ENCODE peak calls at places on chromosomes 13 and 19, in nine cellular contexts. Y is psoas muscle; Q is GM03348; B is NCI-H748 treated with DMSO at 0.1 percent for 48 hours; J is lower leg skin; P is T follicular helper cell; O is GDM1; U is naive thymus-derived CD4-positive, alpha-beta T cell; D is stimulated activated CD4-positive, alpha-beta T cell treated with anti-CD3 and anti-CD28 coated beads, Interleukin-15, amount 100 ng/mL, for 1 hour. L is an unnamed sample.

GRCh38 chr19:16022251-16022650 is 54.0 kb upstream of the TPM4 start:
- DNase-seq in Y (no peak), Q (no peak), B (no peak), J (no peak), P (no peak), O (no peak), U (no peak), D (no peak), L (no peak)

GRCh38 chr19:34359140-34359953 is 5.6 kb upstream of the GPI start:
- DNase-seq in Y (peak), Q (peak), B (peak), J (peak), P (peak), O (peak), U (peak), D (peak), L (peak)

GRCh38 chr19:4233282-4233853 is 4.0 kb downstream of the EBI3 start:
- DNase-seq in Y (peak), Q (no peak), B (peak), J (no peak), P (peak), O (peak), U (peak), D (peak), L (peak)

GRCh38 chr13:71935166-71935840 is 68.3 kb upstream of the DACH1 start:
- DNase-seq in Y (no peak), Q (no peak), B (no peak), J (no peak), P (no peak), O (no peak), U (no peak), D (no peak), L (no peak)

GRCh38 chr19:17855333-17856152 is 4.2 kb upstream of the RPL18A start:
- DNase-seq in Y (peak), Q (peak), B (peak), J (peak), P (peak), O (peak), U (peak), D (peak), L (peak)

GRCh38 chr13:113356594-113356993 is 7.3 kb downstream of the GRTP1 start:
- DNase-seq in Y (no peak), Q (no peak), B (no peak), J (no peak), P (no peak), O (no peak), U (no peak), D (no peak), L (no peak)

GRCh38 chr13:63605962-63606361 is 2190.3 kb upstream of the PCDH20 start:
- DNase-seq in Y (no peak), Q (no peak), B (no peak), J (no peak), P (no peak), O (no peak), U (no peak), D (no peak), L (no peak)

GRCh38 chr13:109204252-109204651 is 574.8 kb downstream of the MYO16 start:
- DNase-seq in Y (no peak), Q (no peak), B (no peak), J (no peak), P (no peak), O (no peak), U (no peak), D (no peak), L (no peak)

GRCh38 chr19:58305932-58306323 is 751 bp downstream of the ERVK3-1 start:
- DNase-seq in Y (no peak), Q (no peak), B (no peak), J (no peak), P (no peak), O (no peak), U (no peak), D (no peak), L (no peak)

GRCh38 chr13:110304256-110304655 is 2.7 kb downstream of the COL4A1 start:
- DNase-seq in Y (no peak), Q (no peak), B (no peak), J (peak), P (no peak), O (no peak), U (no peak), D (no peak), L (no peak)

GRCh38 chr19:51699170-51699569 is 6.0 kb downstream of the SPACA6 start:
- DNase-seq in Y (no peak), Q (no peak), B (no peak), J (peak), P (no peak), O (no peak), U (no peak), D (no peak), L (no peak)

GRCh38 chr19:49436381-49437017 is 4.8 kb downstream of the SLC17A7 start:
- DNase-seq in Y (no peak), Q (no peak), B (no peak), J (no peak), P (no peak), O (no peak), U (no peak), D (no peak), L (peak)

GRCh38 chr19:40283414-40284250 is 1.5 kb downstream of the AKT2 start:
- DNase-seq in Y (no peak), Q (no peak), B (no peak), J (no peak), P (no peak), O (no peak), U (no peak), D (no peak), L (no peak)

GRCh38 chr19:42553292-42554045 is 25.2 kb upstream of the CEACAM1 start:
- DNase-seq in Y (no peak), Q (peak), B (no peak), J (peak), P (no peak), O (peak), U (no peak), D (no peak), L (no peak)

GRCh38 chr19:50720921-50721291 is 1.3 kb upstream of the SHANK1 start:
- DNase-seq in Y (no peak), Q (peak), B (no peak), J (no peak), P (no peak), O (no peak), U (no peak), D (no peak), L (no peak)

GRCh38 chr19:3323026-3323425 is 43.4 kb upstream of the NFIC start:
- DNase-seq in Y (no peak), Q (no peak), B (no peak), J (no peak), P (no peak), O (no peak), U (no peak), D (no peak), L (no peak)

GRCh38 chr19:44722131-44723121 is 23.5 kb downstream of the CEACAM16 start:
- DNase-seq in Y (no peak), Q (no peak), B (no peak), J (no peak), P (no peak), O (peak), U (no peak), D (no peak), L (peak)

GRCh38 chr13:77028202-77028601 is 1.2 kb upstream of the FBXL3 start:
- DNase-seq in Y (no peak), Q (no peak), B (peak), J (no peak), P (no peak), O (no peak), U (no peak), D (no peak), L (no peak)

GRCh38 chr19:15222738-15223648 is 9.3 kb downstream of the EPHX3 start:
- DNase-seq in Y (peak), Q (peak), B (peak), J (peak), P (peak), O (peak), U (peak), D (peak), L (peak)

GRCh38 chr19:33686687-33687541 is 65.2 kb downstream of the CHST8 start:
- DNase-seq in Y (no peak), Q (no peak), B (no peak), J (peak), P (no peak), O (no peak), U (no peak), D (no peak), L (no peak)

GRCh38 chr13:98613591-98613990 is 36.7 kb upstream of the STK24 start:
- DNase-seq in Y (no peak), Q (no peak), B (no peak), J (no peak), P (no peak), O (no peak), U (no peak), D (no peak), L (no peak)

GRCh38 chr13:42715909-42716308 is 65.5 kb upstream of the FAM216B start:
- DNase-seq in Y (no peak), Q (no peak), B (no peak), J (no peak), P (no peak), O (no peak), U (no peak), D (no peak), L (no peak)

GRCh38 chr13:99657848-99658265 is 156.6 kb downstream of the TM9SF2 start:
- DNase-seq in Y (peak), Q (peak), B (peak), J (peak), P (peak), O (no peak), U (no peak), D (no peak), L (peak)

GRCh38 chr13:110801044-110801443 is 87.5 kb downstream of the ING1 start:
- DNase-seq in Y (no peak), Q (no peak), B (no peak), J (no peak), P (no peak), O (no peak), U (no peak), D (no peak), L (no peak)

GRCh38 chr13:74485757-74486156 is 351.6 kb upstream of the KLF12 start:
- DNase-seq in Y (no peak), Q (no peak), B (no peak), J (no peak), P (no peak), O (no peak), U (no peak), D (no peak), L (no peak)